ENCODE peak calls at places on chromosome 15, in nine cellular contexts. I, M, L, O, R, V, P, B and W are unnamed samples.

GRCh38 chr15:31374986-31375385 is 48.4 kb downstream of the KLF13 start:
- DNase-seq in I (no peak), M (no peak), L (no peak), O (no peak), R (no peak), V (no peak), P (no peak), B (no peak), W (no peak)

GRCh38 chr15:96732704-96733103 is 402.2 kb downstream of the NR2F2 start:
- DNase-seq in I (no peak), M (no peak), L (no peak), O (no peak), R (no peak), V (no peak), P (no peak), B (no peak), W (no peak)

GRCh38 chr15:57610130-57610529 is 18.4 kb downstream of the MYZAP start:
- DNase-seq in I (no peak), M (peak; percentile 72), L (no peak), O (no peak), R (peak; percentile 87), V (peak; percentile 82), P (peak; percentile 87), B (no peak), W (no peak)

GRCh38 chr15:58738051-58738707 is 11.3 kb downstream of the ADAM10 start:
- DNase-seq in I (no peak), M (no peak), L (no peak), O (no peak), R (no peak), V (no peak), P (no peak), B (no peak), W (no peak)

GRCh38 chr15:38226867-38227266 is 25.8 kb upstream of the SPRED1 start:
- DNase-seq in I (peak; percentile 68), M (no peak), L (no peak), O (no peak), R (peak; percentile 71), V (no peak), P (no peak), B (no peak), W (no peak)

GRCh38 chr15:101520395-101520794 is 30.9 kb upstream of the PCSK6 start:
- DNase-seq in I (no peak), M (no peak), L (no peak), O (no peak), R (no peak), V (no peak), P (no peak), B (no peak), W (no peak)

GRCh38 chr15:23736291-23736690 is 49.2 kb upstream of the NDN start:
- DNase-seq in I (no peak), M (no peak), L (no peak), O (no peak), R (no peak), V (no peak), P (no peak), B (no peak), W (no peak)

GRCh38 chr15:27668471-27669220 is 430.5 kb downstream of the OCA2 start:
- DNase-seq in I (no peak), M (no peak), L (no peak), O (no peak), R (no peak), V (no peak), P (no peak), B (no peak), W (no peak)

GRCh38 chr15:47383102-47383501 is 334.2 kb upstream of the SEMA6D start:
- DNase-seq in I (no peak), M (no peak), L (no peak), O (no peak), R (no peak), V (no peak), P (no peak), B (no peak), W (no peak)

GRCh38 chr15:26866298-26867198 is at the start of gene GABRA5:
- DNase-seq in I (no peak), M (peak; percentile 27), L (no peak), O (no peak), R (no peak), V (no peak), P (no peak), B (no peak), W (no peak)

GRCh38 chr15:68479406-68479805 is 47.4 kb upstream of the ITGA11 start:
- DNase-seq in I (no peak), M (no peak), L (no peak), O (no peak), R (peak; percentile 24), V (no peak), P (no peak), B (no peak), W (no peak)

GRCh38 chr15:37931868-37932267 is 2.6 kb upstream of the TMCO5A start:
- DNase-seq in I (no peak), M (no peak), L (no peak), O (no peak), R (no peak), V (no peak), P (no peak), B (no peak), W (no peak)

GRCh38 chr15:39919740-39920509 is at the start of gene GPR176:
- DNase-seq in I (no peak), M (peak; percentile 47), L (peak; percentile 74), O (peak; percentile 10), R (peak; percentile 22), V (peak; percentile 74), P (peak; percentile 84), B (peak; percentile 40), W (no peak)

GRCh38 chr15:85064710-85065109 is 83.1 kb downstream of the PDE8A start:
- DNase-seq in I (no peak), M (no peak), L (no peak), O (no peak), R (no peak), V (no peak), P (no peak), B (no peak), W (no peak)

GRCh38 chr15:58396181-58396580 is 35.6 kb upstream of the LIPC start:
- DNase-seq in I (no peak), M (no peak), L (no peak), O (no peak), R (no peak), V (no peak), P (no peak), B (no peak), W (no peak)

GRCh38 chr15:98746756-98747155 is 98.4 kb downstream of the IGF1R start:
- DNase-seq in I (no peak), M (no peak), L (no peak), O (no peak), R (no peak), V (no peak), P (no peak), B (no peak), W (no peak)

DNA sequence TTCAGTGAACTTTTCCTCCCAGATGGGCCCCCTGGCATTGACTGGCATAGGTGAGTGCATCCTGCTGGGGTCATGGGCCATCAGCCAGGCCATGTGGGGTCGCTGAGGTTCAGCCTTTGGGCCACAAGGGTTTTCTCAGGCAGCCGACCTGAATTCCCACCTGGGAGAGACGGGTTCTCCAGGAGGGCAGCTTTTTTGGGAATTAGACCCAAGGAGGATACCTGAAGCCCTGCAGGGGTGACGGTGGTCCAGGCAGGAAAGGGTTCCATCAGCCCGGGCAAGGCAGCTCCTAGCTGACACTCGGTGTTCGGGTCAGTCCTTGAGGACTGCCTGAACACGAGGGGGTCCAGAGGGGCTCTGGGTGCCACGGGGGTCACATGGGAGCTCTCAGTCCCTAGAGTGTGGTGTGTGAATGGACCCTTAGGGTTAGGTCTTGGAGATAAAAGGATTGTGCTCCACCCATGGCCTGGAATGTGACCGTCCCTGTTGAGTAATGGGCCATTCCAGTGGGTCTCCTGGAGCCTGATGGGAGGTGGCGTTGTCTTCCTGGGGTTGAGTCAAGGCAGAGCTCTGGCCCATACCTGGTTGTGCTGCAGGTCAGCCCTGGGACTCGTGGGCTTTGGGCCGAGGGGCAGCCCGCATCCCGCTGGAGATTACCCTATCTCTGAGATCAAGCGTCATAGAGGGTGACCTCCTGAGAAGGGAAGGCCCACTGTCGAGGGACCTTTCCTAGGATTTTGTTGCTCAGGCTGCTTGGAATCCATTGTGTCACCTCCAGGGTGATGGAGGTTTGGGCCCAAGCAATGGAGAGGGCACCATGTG is 192.8 kb downstream of the UBE3A start:
- DNase-seq in I (no peak), M (no peak), L (no peak), O (no peak), R (peak; percentile 4), V (peak; percentile 26), P (no peak), B (no peak), W (no peak)
- H3K9me3 ChIP-seq in I (no peaks in the 10 kb centered on the region), M (no peaks in the 10 kb centered on the region), L (peaks cover 45% of the 10 kb centered on the region), O (peaks cover 36% of the 10 kb centered on the region), R (peaks cover 15% of the 10 kb centered on the region), V (no peaks in the 10 kb centered on the region), P (no peaks in the 10 kb centered on the region), B (no peaks in the 10 kb centered on the region), W (no peaks in the 10 kb centered on the region)

GRCh38 chr15:93071469-93071891 is 17.5 kb downstream of the RGMA start:
- DNase-seq in I (no peak), M (no peak), L (peak; percentile 56), O (no peak), R (no peak), V (peak; percentile 64), P (no peak), B (no peak), W (no peak)
- H3K4me1 ChIP-seq in I (peaks cover 7% of the 10 kb centered on the region), M (peaks cover 50% of the 10 kb centered on the region), L (peaks cover 49% of the 10 kb centered on the region), O (no peaks in the 10 kb centered on the region), R (no peaks in the 10 kb centered on the region), V (no peaks in the 10 kb centered on the region), P (peaks cover 4% of the 10 kb centered on the region), B (peaks cover 20% of the 10 kb centered on the region), W (peaks cover 15% of the 10 kb centered on the region)

DNA sequence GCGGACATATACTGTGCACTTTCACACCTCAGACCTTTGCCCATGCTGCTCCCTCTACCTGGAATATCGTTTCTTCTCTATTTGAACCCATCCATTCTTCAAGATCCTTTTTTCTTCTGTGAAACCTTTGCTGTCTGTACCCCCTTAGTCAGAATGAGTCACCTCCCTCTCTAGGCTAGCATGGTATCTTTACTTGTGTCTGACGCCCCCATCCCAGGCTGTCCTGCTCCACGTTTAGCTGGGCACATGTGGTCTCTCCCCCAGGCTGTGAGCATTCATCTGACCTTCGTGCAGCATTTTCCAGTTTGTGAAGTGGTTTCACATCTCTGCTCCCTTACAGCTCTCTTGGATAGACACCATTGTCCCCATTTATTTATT is 14.3 kb upstream of the TLE3 start:
- DNase-seq in I (no peak), M (no peak), L (no peak), O (no peak), R (no peak), V (no peak), P (no peak), B (no peak), W (no peak)
- H3K27ac ChIP-seq in I (peak overlapping the region; percentile 60), M (peak overlapping the region; percentile 90), L (peak overlapping the region; percentile 75), O (no peak overlapping the region), R (peak overlapping the region; percentile 82), V (peak overlapping the region; percentile 90), P (peak overlapping the region; percentile 69), B (peak overlapping the region; percentile 62), W (no peak overlapping the region)

DNA sequence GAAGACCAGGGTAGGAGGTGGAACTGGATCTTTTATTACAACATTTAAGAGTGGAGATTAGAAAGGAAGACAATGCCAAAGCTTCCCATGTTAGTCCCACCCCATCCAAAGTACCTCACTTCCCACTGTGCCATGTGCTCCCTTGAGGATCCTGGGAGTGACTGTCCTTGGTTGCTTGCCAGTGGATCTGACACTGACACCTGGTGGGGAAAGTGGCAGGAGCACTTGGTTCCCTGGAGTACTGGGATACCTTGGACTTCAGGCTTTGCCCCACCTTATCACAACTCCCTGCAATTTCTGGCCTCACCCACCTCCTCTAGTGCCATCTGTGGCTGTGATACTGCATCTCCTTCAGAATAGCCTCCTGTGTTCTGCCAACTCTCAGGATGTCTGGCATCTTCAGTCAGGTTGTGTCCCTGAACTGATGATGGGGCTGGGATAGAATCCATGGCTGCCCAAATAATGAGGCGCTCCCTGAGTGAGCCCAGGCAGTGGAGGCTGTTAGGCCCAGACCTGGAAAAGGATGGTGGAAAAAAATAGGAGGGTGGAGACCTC is 1.3 kb downstream of the ELL3 start:
- DNase-seq in I (peak; percentile 54), M (no peak), L (peak; percentile 76), O (no peak), R (peak; percentile 89), V (no peak), P (no peak), B (peak; percentile 54), W (no peak)
- H3K9me3 ChIP-seq in I (no peaks in the 10 kb centered on the region), M (no peaks in the 10 kb centered on the region), L (no peaks in the 10 kb centered on the region), O (no peaks in the 10 kb centered on the region), R (no peaks in the 10 kb centered on the region), V (no peaks in the 10 kb centered on the region), P (no peaks in the 10 kb centered on the region), B (no peaks in the 10 kb centered on the region), W (no peaks in the 10 kb centered on the region)